ENCODE peak calls at places on chromosomes 16 and 17, in four cellular contexts. M is A549, H is HepG2, V is K562. P is an unnamed sample.

GRCh38 chr17:78532922-78533640 is 44.1 kb downstream of the DNAH17 start:
- DNase-seq in M (peak; percentile 88), H (no peak), V (no peak), P (peak; percentile 68)

GRCh38 chr17:38733315-38734234 is 3.4 kb downstream of the CISD3 start:
- DNase-seq in M (peak; percentile 67), H (peak; percentile 68), V (peak; percentile 59), P (no peak)

GRCh38 chr17:73030501-73030911 is 62.0 kb downstream of the SLC39A11 start:
- DNase-seq in M (peak; percentile 26), H (peak; percentile 57), V (no peak), P (peak; percentile 24)

GRCh38 chr17:74919440-74920305 is 3.4 kb downstream of the USH1G start:
- DNase-seq in M (peak; percentile 80), H (peak; percentile 64), V (peak; percentile 57), P (no peak)

GRCh38 chr16:14302031-14302398 is 230.9 kb downstream of the MRTFB start:
- DNase-seq in M (peak; percentile 81), H (peak; percentile 49), V (peak; percentile 80), P (peak; percentile 60)

GRCh38 chr17:67136191-67137025 is 92.1 kb downstream of the CACNG1 start:
- DNase-seq in M (no peak), H (no peak), V (no peak), P (peak; percentile 72)

GRCh38 chr17:74433421-74434121 is 1.7 kb downstream of the GPRC5C start:
- DNase-seq in M (no peak), H (peak; percentile 72), V (peak; percentile 36), P (no peak)

GRCh38 chr16:82761236-82761635 is 134.5 kb downstream of the CDH13 start:
- DNase-seq in M (no peak), H (no peak), V (no peak), P (peak; percentile 74)

GRCh38 chr17:80264048-80264792 is 3.6 kb downstream of the RNF213 start:
- DNase-seq in M (no peak), H (no peak), V (no peak), P (no peak)

GRCh38 chr17:37089998-37090397 is 141.2 kb downstream of the AATF start:
- DNase-seq in M (no peak), H (no peak), V (no peak), P (no peak)

GRCh38 chr17:9115446-9116265 is 94.3 kb downstream of the NTN1 start:
- DNase-seq in M (peak; percentile 78), H (peak; percentile 4), V (peak; percentile 9), P (peak; percentile 6)

GRCh38 chr17:77246110-77247047 is 105.6 kb downstream of the SEC14L1 start:
- DNase-seq in M (no peak), H (no peak), V (no peak), P (no peak)

GRCh38 chr17:81898029-81898866 is 3.8 kb upstream of the NPB start:
- DNase-seq in M (peak; percentile 87), H (no peak), V (no peak), P (peak; percentile 81)

GRCh38 chr17:66574123-66574522 is 260.8 kb upstream of the CACNG5 start:
- DNase-seq in M (no peak), H (no peak), V (no peak), P (no peak)

GRCh38 chr17:81394831-81395599 is at the start of gene BAHCC1:
- DNase-seq in M (peak; percentile 100), H (peak; percentile 99), V (peak; percentile 99), P (peak; percentile 100)

GRCh38 chr17:36877774-36878173 is 59.5 kb upstream of the LHX1 start:
- DNase-seq in M (no peak), H (no peak), V (no peak), P (peak; percentile 11)

GRCh38 chr17:64073771-64074703 is 53.6 kb upstream of the ICAM2 start:
- DNase-seq in M (no peak), H (no peak), V (no peak), P (no peak)

GRCh38 chr16:2507679-2508064 is 6.1 kb upstream of the ATP6V0C start:
- DNase-seq in M (no peak), H (no peak), V (no peak), P (no peak)

GRCh38 chr17:48441231-48441711 is 11.3 kb upstream of the SKAP1 start:
- DNase-seq in M (no peak), H (no peak), V (no peak), P (no peak)

GRCh38 chr17:59154721-59155438 is at the start of gene SKA2:
- DNase-seq in M (peak; percentile 100), H (no peak), V (peak; percentile 99), P (no peak)

GRCh38 chr16:85675528-85675927 is 13.2 kb downstream of the GINS2 start:
- DNase-seq in M (peak; percentile 45), H (peak; percentile 38), V (peak; percentile 43), P (peak; percentile 56)

GRCh38 chr16:78686601-78687000 is 587.1 kb downstream of the WWOX start:
- DNase-seq in M (no peak), H (no peak), V (no peak), P (no peak)

GRCh38 chr16:65070831-65071230 is 51.0 kb downstream of the CDH11 start:
- DNase-seq in M (peak; percentile 87), H (peak; percentile 70), V (peak; percentile 0), P (peak; percentile 99)

GRCh38 chr17:31695456-31696090 is 163.5 kb downstream of the COPRS start:
- DNase-seq in M (no peak), H (no peak), V (no peak), P (peak; percentile 50)

GRCh38 chr17:58527949-58528348 is 13.5 kb upstream of the MTMR4 start:
- DNase-seq in M (no peak), H (no peak), V (no peak), P (peak; percentile 46)

GRCh38 chr17:81509687-81510523 is 2.7 kb downstream of the ACTG1 start:
- DNase-seq in M (peak; percentile 53), H (no peak), V (no peak), P (no peak)

GRCh38 chr16:53571763-53572162 is 68.8 kb upstream of the AKTIP start:
- DNase-seq in M (no peak), H (no peak), V (no peak), P (no peak)

GRCh38 chr16:53581784-53582183 is 78.8 kb upstream of the AKTIP start:
- DNase-seq in M (no peak), H (no peak), V (peak; percentile 11), P (no peak)

GRCh38 chr16:53576228-53576627 is 73.2 kb upstream of the AKTIP start:
- DNase-seq in M (no peak), H (no peak), V (no peak), P (no peak)

GRCh38 chr16:53580038-53580802 is 77.2 kb upstream of the AKTIP start:
- DNase-seq in M (no peak), H (no peak), V (no peak), P (no peak)

DNA sequence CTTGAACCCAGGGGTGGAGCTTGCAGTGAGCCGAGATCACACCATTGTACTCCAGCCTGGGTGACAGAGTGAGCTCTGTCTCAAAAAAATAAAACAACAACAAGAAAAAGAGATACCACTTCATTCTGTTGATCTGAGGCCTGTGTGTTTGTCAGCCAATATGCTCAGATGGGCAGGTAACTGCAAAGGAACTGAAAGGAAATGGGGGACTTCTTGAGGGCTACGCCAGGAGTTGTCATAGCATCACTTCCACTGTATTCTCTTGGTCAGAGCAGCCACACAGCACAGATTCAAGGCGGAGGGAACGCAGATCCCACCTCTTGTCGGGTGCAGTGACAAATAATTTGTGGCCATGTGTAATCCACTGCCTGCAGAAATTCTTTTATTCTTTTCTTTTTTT is 73.9 kb upstream of the AKTIP start:
- DNase-seq in M (no peak), H (no peak), V (no peak), P (no peak)
- TF ChIP-seq MAZ in M (no peak), H (no peak), V (no peak), P (no peak)

GRCh38 chr16:52537463-52537862 is 9.5 kb downstream of the TOX3 start:
- DNase-seq in M (peak; percentile 22), H (no peak), V (no peak), P (no peak)
- TF ChIP-seq MAZ in M (no peak), H (no peak), V (no peak), P (no peak)

GRCh38 chr17:45316271-45317112 is at the start of gene MAP3K14:
- DNase-seq in M (peak; percentile 71), H (peak; percentile 68), V (peak; percentile 76), P (peak; percentile 64)
- TF ChIP-seq MAZ in M (peak; percentile 66), H (no peak), V (peak; percentile 42), P (no peak)

GRCh38 chr16:56107944-56108583 is 83.2 kb upstream of the GNAO1 start:
- DNase-seq in M (no peak), H (no peak), V (no peak), P (no peak)
- TF ChIP-seq MAZ in M (no peak), H (no peak), V (no peak), P (no peak)

GRCh38 chr17:50332196-50332595 is 13.7 kb upstream of the XYLT2 start:
- DNase-seq in M (no peak), H (no peak), V (no peak), P (no peak)
- TF ChIP-seq MAZ in M (no peak), H (no peak), V (no peak), P (no peak)

GRCh38 chr16:83926726-83927397 is 26.2 kb upstream of the OSGIN1 start:
- DNase-seq in M (peak; percentile 81), H (peak; percentile 82), V (peak; percentile 82), P (peak; percentile 65)
- TF ChIP-seq MAZ in M (no peak), H (peak; percentile 62), V (no peak), P (peak; percentile 33)

DNA sequence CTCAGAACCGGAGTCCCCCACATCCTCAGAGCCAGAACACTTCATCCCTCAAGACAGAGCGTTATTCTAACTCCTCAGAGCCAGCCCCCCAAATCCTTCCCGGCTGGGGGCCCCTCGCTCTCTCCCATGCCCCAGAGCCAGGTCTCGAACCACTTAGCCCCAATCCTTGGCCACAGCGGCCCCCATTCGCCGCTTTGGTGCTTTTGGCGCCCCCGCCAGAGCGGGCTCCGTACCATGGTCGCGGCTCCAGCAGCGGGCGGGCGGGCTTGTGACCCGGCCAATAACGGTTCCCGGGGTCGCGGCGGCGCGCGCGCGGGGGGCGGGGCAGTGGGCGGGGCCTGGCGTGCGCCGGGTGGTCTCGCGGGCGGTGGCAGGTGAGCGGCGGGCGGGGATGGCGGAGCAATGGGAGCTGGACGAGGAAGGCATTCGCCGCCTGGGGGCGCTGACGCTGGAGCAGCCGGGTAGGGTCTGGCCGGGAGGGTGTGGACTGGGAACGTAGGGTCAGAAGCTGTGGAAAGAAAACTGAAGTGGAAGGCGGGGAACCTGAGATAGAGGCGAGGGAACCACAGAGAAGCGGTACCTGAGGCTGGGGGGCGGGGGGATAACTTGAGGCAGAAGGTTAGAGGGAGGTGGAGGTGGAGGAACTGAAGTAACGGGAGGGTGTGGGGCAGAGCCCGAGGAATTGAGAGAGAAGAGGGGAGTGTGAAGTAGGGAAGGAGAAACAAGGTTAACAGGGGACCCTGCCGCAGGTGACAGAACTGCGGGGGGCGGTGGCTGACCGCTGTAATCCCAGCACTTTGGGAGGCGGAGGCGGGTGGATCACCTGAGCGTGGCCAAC is at the start of the genes KCTD19 and LRRC36:
- DNase-seq in M (peak; percentile 80), H (peak; percentile 70), V (peak; percentile 84), P (no peak)
- TF ChIP-seq MAZ in M (no peak), H (peak; percentile 71), V (peak; percentile 69), P (no peak)

P was measured in IMR-90.